ENCODE peak calls at places on chromosomes 5 and 9, in four cellular contexts. U is fibroblast of pulmonary artery, F is PC-9, X is upper lobe of right lung. M is an unnamed sample.

GRCh38 chr9:136700959-136701664 is 11.3 kb upstream of the DIPK1B start:
- DNase-seq in X (peak), U (no peak), F (no peak), M (no peak)

GRCh38 chr9:109020581-109020980 is 7.3 kb upstream of the CTNNAL1 start:
- DNase-seq in U (no peak), F (no peak), X (no peak), M (no peak)

GRCh38 chr5:145903862-145904261 is 31.0 kb upstream of the GRXCR2 start:
- DNase-seq in F (no peak), U (peak), X (no peak), M (no peak)

GRCh38 chr5:170413897-170414296 is 24.7 kb upstream of the KCNMB1 start:
- DNase-seq in F (no peak), X (no peak), U (no peak), M (no peak)

GRCh38 chr9:70352802-70353201 is 61.7 kb downstream of the KLF9 start:
- DNase-seq in U (peak), X (no peak), F (no peak), M (no peak)

GRCh38 chr5:59423021-59423420 is 470.5 kb downstream of the PDE4D start:
- DNase-seq in X (no peak), U (peak), F (no peak), M (no peak)

GRCh38 chr5:171462136-171462927 is 42.9 kb downstream of the FGF18 start:
- DNase-seq in X (no peak), F (no peak), U (no peak), M (no peak)

GRCh38 chr5:178768371-178769260 is 38.2 kb upstream of the ZNF354A start:
- DNase-seq in U (no peak), F (no peak), X (no peak), M (peak)

GRCh38 chr5:34762321-34762871 is 76.6 kb upstream of the TTC23L start:
- DNase-seq in X (no peak), F (no peak), U (peak), M (no peak)

DNA sequence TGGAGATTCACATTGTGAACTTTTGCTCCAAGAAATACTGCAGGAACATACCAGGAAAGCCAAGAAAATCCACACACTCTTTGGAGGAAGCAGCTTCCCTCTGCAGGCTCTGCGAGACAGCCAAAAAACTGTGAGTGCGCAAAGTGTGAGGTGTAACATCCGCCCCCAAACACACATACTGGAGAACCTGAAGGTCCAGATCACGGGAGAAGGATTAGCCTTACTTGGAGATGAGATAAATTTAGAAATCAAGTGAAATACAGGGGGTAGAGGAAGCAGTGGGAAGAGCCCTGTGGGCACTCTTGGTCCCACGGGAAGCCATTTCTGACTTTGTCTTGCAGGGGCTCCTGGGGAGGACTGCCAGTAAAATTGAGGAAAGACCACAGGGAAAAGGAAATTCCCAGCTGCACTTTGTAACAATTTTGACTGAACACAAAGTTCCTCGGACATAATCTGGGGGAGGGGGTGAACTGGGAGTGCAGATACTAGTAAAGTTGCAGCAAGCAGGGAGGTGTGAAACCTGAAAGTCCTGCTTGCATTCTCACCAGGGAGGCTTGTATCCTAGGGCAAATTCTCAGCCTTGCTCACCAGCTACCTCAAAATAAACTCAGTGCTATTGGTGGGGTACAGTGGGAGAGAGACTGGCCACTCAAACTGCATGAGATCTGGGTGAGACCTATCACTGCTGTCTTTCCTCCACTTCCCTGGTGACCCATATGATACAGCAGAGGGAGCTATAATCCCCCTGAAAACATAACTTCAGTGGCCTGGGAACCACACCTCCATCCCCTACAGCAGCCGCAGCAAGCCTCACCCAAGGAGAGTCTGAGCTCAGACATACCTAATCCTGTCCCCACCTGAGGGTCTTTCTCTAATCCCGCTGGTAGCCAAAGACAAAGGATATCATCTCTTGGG is 109.1 kb downstream of the ALDH1A1 start:
- DNase-seq in F (peak), X (no peak), U (no peak), M (no peak)
- TF ChIP-seq CTCF in F (peak), X (no peak), U (peak), M (peak)

DNA sequence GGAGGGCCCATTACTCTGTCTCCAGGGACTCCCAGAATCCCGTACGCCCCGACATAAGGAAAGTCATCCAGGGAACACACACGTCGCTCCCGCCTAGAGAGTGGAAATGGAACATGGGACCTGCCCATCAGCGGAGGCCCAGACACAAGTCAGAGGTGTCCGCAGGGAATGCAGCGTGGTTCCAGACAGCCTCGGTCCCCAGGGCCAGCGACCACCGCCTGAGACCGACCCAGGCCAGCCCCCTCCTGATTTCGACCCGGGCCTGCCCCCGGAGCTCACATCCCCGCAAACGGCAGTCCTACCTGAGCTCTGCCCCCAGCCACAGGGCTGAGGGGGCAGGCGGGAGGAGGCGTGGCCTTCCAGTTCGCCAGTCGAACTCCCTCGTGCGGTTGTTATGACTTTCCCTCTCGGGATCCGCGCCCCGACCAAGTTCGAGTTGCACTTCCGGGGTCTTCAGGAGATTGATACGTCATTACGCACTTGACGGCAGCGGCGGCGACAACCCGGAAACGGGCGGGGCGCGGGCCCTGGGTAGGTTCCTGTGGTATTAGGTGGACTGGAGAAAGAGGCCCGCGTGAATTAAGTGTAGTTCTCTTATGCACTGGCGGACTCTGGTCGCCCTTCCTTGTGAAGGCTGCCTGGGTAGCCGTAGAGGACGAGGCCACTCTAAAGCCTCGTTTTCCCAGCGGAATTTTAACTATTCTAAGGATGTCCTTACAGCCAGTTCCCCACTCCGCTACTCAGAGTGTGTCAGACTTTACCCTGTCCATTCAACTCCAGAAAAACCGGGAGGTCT is 370.0 kb upstream of the POU5F2 start:
- DNase-seq in F (peak), X (peak), U (peak), M (peak)
- TF ChIP-seq CTCF in F (no peak), X (peak), U (peak), M (peak)

DNA sequence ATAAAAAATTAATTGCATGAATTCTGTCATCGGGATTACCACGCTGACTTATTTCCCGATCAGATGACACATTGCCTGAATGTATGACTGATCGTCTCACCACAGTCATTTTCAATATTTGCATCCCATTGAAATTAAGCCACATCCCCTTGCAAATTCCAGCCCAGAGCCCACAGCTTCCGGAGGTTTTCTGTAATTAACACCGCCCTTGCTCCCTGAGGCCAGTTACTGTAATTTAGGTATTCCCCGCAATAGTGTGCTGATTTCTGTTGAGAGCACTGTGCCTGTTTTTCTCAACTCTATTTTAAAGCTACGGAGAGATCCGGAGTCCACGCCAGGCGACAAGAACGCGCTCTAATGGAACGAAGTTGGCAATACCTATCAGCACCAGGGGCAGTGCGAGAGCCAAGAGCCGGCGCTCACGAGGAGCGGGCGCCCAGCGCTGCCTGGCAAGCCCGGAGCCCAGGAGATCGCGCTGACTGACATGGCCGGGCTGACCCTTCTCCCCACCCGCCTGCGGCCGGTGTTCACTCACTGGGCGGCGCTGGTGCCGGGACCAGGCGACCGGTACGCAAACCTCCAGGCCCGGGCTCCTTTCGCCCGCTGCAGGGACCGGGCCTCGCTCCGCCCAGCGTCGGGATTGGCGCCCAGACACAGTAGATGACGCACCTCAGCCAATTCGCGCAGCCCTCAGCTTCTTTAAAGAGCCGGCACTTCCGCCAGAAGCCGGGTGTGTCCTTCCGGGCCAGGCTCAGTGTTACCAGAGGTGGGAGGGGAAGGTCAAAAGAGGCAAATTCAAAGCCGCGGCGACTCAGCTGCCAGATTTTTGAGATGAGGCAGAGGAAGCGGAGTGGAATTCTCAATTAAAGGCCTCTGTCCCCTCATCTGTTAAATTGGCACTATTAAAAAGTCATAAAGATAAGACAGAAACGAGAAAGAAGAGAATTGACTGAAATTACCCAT is at the start of gene PLGRKT:
- DNase-seq in U (peak), F (peak), X (peak), M (peak)
- TF ChIP-seq CTCF in U (peak), F (no peak), X (peak), M (peak)

GRCh38 chr9:112860466-112860865 is 30.2 kb downstream of the SLC46A2 start:
- DNase-seq in U (no peak), X (no peak), F (no peak), M (no peak)

GRCh38 chr9:112861155-112861554 is 29.5 kb downstream of the SLC46A2 start:
- DNase-seq in X (no peak), F (no peak), U (no peak), M (no peak)

GRCh38 chr9:112858005-112858404 is 32.7 kb downstream of the SLC46A2 start:
- DNase-seq in U (no peak), X (no peak), F (no peak), M (no peak)

GRCh38 chr9:112856843-112857242 is 33.8 kb downstream of the SLC46A2 start:
- DNase-seq in F (no peak), U (no peak), X (no peak), M (no peak)

GRCh38 chr9:112858625-112859147 is 32.0 kb downstream of the SLC46A2 start:
- DNase-seq in F (no peak), X (no peak), U (peak), M (no peak)
- TF ChIP-seq CTCF in F (no peak), X (no peak), U (no peak), M (no peak)

DNA sequence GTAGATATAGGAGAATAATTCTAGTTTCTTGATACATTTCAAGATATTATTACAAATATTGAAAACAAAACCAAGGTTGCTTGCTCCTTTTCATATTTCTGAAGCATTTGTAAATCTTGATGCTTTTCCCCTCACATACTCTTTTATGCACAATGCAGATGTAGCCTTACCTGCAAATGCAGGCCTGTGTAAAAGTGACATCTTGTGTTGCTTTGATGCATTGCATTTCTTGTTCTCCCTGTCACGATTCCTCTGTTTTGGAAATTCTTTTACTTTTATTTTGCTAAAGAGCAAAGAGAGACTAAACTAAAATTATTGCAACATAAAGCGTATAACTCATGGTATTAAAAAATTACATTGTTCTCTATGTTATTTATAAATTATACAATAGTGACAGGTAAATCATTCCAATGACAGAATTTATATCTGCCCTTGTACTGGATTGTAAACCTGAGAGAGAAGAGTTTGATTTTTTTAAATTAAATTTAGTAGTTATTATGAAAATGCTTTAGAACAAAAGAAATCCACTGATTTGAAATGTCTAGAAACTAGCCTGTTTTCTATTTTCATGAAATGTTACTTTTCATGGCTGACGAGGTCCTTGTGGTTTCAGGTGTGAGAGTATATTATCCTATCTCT is 970.0 kb downstream of the MAT2B start:
- DNase-seq in U (peak), X (no peak), F (no peak), M (no peak)
- TF ChIP-seq CTCF in U (peak), X (peak), F (peak), M (peak)

GRCh38 chr5:41871866-41872265 is 1.6 kb upstream of the OXCT1 start:
- DNase-seq in X (no peak), F (no peak), U (peak), M (no peak)

GRCh38 chr5:41876678-41877077 is 6.5 kb upstream of the OXCT1 start:
- DNase-seq in X (no peak), F (no peak), U (no peak), M (no peak)

GRCh38 chr5:41875121-41875520 is 4.9 kb upstream of the OXCT1 start:
- DNase-seq in F (no peak), X (no peak), U (no peak), M (no peak)

GRCh38 chr5:41877408-41877807 is 7.2 kb upstream of the OXCT1 start:
- DNase-seq in X (no peak), F (no peak), U (no peak), M (no peak)

DNA sequence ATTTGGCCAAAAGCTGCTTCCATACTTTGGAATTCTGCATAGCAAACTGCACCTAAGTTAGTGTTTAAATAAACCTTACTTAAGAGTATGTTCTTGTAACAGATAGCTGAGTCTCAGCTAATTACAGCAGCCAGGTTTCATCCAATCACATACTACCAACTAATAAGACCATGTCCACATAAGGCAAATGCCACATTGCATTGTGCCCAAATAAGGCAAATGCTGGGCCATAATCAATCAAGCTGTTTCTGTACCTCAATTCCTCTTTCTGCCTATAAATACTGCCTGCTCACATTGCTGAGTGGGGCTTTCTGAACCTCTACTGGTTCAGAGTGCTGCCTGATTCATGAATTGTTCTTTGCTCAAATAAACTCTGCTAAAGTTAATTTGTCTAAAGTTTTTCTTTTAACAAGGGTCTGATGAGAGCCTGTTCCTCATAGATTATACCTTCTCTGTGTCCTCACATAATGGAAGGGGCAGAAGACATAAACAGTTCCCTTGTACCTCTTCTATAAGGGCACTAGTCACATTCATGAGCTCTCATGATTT is 4.4 kb upstream of the OXCT1 start:
- DNase-seq in X (no peak), F (no peak), U (no peak), M (no peak)
- TF ChIP-seq CTCF in X (no peak), F (no peak), U (no peak), M (no peak)

GRCh38 chr5:112371054-112371453 is 48.0 kb downstream of the EPB41L4A start:
- DNase-seq in U (no peak), F (no peak), X (no peak), M (no peak)

GRCh38 chr5:112372543-112372942 is 46.5 kb downstream of the EPB41L4A start:
- DNase-seq in U (no peak), F (no peak), X (no peak), M (no peak)

GRCh38 chr5:112367400-112367799 is 51.7 kb downstream of the EPB41L4A start:
- DNase-seq in F (no peak), X (no peak), U (no peak), M (no peak)

DNA sequence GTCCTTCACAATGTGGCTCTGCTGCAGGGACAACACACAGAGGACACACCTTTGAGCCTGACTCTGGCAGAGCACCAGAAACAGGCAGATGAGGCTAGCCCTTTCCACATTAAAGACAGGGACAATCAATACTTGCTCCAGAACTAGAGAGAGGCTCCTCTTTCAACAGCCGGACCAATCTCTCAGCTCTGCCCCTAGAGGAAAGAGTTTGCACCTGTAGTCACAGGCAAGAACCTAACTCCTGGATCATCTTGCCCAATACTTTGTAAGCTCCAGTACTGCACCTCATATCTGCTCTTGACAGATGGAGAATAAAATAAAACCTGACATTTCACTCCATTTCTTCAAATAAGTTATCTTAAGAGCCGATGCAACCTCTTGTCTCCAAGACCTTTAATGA is 52.1 kb downstream of the EPB41L4A start:
- DNase-seq in U (no peak), F (no peak), X (no peak), M (no peak)
- TF ChIP-seq CTCF in U (peak), F (no peak), X (no peak), M (peak)

DNA sequence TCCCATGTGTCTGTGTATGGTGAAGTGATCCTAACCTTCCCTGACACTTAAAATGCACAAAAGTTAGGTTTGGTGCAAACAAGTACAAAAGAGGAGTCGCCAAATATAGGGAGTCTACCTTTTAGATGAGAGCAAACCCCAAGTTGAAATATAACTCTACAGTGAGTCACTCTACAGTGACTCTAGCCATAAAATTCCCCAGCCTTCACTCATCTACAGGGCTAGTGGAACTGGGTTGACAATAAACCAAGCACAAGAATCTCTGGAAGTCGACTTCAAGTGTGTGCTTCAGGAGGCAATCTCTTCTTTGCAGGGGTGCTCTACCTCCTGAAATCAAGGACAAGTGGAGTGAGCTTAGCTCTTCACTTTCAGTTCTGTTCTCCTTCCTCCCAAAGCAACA is 3.3 kb downstream of the SHISAL2B start:
- DNase-seq in X (no peak), U (no peak), F (no peak), M (no peak)
- TF ChIP-seq CTCF in X (no peak), U (no peak), F (no peak), M (no peak)